ENCODE peak calls at places on chromosomes 6 and 20, in six cellular contexts. K, D, X, Y, L and B are unnamed samples. For H3K27me3 and H3K9me3, the result is how much of the 10 kb centered on the place peaks cover.

GRCh38 chr6:170269873-170270541 is 20.9 kb downstream of the DLL1 start:
- DNase-seq in K (no peak), D (no peak), X (no peak), Y (no peak), L (no peak), B (no peak)

GRCh38 chr6:107786709-107787588 is 37.2 kb downstream of the SCML4 start:
- DNase-seq in K (no peak), D (no peak), X (no peak), Y (no peak), L (peak), B (peak)

GRCh38 chr6:19549109-19549508 is 288.1 kb upstream of the ID4 start:
- DNase-seq in K (no peak), D (no peak), X (no peak), Y (no peak), L (no peak), B (no peak)

GRCh38 chr6:169158750-169159149 is 94.9 kb downstream of the THBS2 start:
- DNase-seq in K (no peak), D (no peak), X (no peak), Y (no peak), L (no peak), B (no peak)

GRCh38 chr6:108544586-108544985 is 16.1 kb upstream of the FOXO3 start:
- DNase-seq in K (no peak), D (no peak), X (no peak), Y (no peak), L (no peak), B (peak)

GRCh38 chr6:121971886-121972285 is 427.6 kb upstream of the HSF2 start:
- DNase-seq in K (no peak), D (no peak), X (no peak), Y (no peak), L (no peak), B (no peak)

GRCh38 chr20:18404172-18404571 is 62.7 kb downstream of the DZANK1 start:
- DNase-seq in K (no peak), D (no peak), X (no peak), Y (no peak), L (no peak), B (no peak)

GRCh38 chr6:69294862-69295261 is 501.9 kb downstream of the LMBRD1 start:
- DNase-seq in K (no peak), D (no peak), X (no peak), Y (no peak), L (no peak), B (no peak)

GRCh38 chr6:165717732-165718465 is 54.9 kb upstream of the PDE10A start:
- DNase-seq in K (no peak), D (no peak), X (peak), Y (no peak), L (no peak), B (no peak)

GRCh38 chr6:13044390-13044789 is 283.9 kb downstream of the TBC1D7 start:
- DNase-seq in K (no peak), D (no peak), X (peak), Y (no peak), L (no peak), B (peak)

GRCh38 chr20:47859255-47859654 is 74.0 kb upstream of the SULF2 start:
- DNase-seq in K (no peak), D (no peak), X (no peak), Y (no peak), L (no peak), B (no peak)

GRCh38 chr20:57605045-57605444 is 15.2 kb downstream of the ZBP1 start:
- DNase-seq in K (no peak), D (no peak), X (no peak), Y (no peak), L (no peak), B (no peak)

GRCh38 chr6:141421378-141421777 is 711.3 kb upstream of the GJE1 start:
- DNase-seq in K (no peak), D (no peak), X (peak), Y (no peak), L (no peak), B (peak)

GRCh38 chr20:5222919-5223634 is 93.7 kb downstream of the PROKR2 start:
- DNase-seq in K (no peak), D (no peak), X (peak), Y (peak), L (peak), B (peak)

GRCh38 chr6:7640607-7641577 is 50.9 kb downstream of the SNRNP48 start:
- DNase-seq in K (no peak), D (no peak), X (peak), Y (no peak), L (no peak), B (peak)

GRCh38 chr6:4299476-4299875 is 164.1 kb upstream of the ECI2 start:
- DNase-seq in K (no peak), D (no peak), X (no peak), Y (no peak), L (no peak), B (no peak)

GRCh38 chr6:126170875-126171489 is 168.9 kb upstream of the CENPW start:
- DNase-seq in K (no peak), D (no peak), X (peak), Y (peak), L (no peak), B (no peak)

GRCh38 chr6:46090115-46091079 is 39.4 kb upstream of the ENPP4 start:
- DNase-seq in K (peak), D (peak), X (peak), Y (peak), L (peak), B (peak)

DNA sequence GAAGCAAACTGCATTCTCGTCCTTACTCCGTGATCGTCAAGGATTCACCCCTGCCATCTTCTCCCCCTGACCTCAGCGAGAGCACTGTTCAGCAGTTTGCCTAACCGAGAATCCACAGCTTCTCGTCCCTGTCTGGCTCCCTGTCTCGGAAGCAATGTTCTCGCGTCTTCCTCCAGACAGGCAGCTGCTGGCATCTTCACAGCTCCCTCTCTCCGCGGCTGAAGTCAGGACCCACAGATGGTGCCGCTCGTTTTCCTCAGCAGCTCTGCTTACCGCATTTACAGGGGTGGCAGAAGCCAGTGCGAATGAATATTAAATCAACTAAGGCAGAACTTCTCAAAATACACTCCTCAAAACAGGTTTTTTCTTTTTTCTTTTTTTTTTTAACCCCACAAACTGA is 18.9 kb upstream of the SLC22A2 start:
- DNase-seq in K (no peak), D (no peak), X (no peak), Y (no peak), L (no peak), B (no peak)
- H3K4me3 ChIP-seq in K (no peak), D (no peak), X (no peak), Y (no peak), L (no peak), B (no peak)

GRCh38 chr6:10381830-10382208 is 33.1 kb downstream of the TFAP2A start:
- DNase-seq in K (no peak), D (no peak), X (no peak), Y (no peak), L (no peak), B (no peak)

GRCh38 chr6:10382322-10382721 is 32.6 kb downstream of the TFAP2A start:
- DNase-seq in K (no peak), D (no peak), X (no peak), Y (no peak), L (no peak), B (no peak)

GRCh38 chr6:10383312-10384063 is 31.4 kb downstream of the TFAP2A start:
- DNase-seq in K (no peak), D (no peak), X (no peak), Y (no peak), L (no peak), B (peak)

GRCh38 chr6:10382728-10383127 is 32.1 kb downstream of the TFAP2A start:
- DNase-seq in K (no peak), D (no peak), X (no peak), Y (no peak), L (no peak), B (no peak)

GRCh38 chr6:10381133-10381829 is 33.6 kb downstream of the TFAP2A start:
- DNase-seq in K (no peak), D (no peak), X (no peak), Y (no peak), L (no peak), B (no peak)
- H3K27me3 ChIP-seq in K (under half), D (under half), X (half or more), Y (half or more), L (half or more), B (under half)

GRCh38 chr20:59684685-59685212 is 80.4 kb downstream of the PHACTR3 start:
- DNase-seq in K (no peak), D (no peak), X (no peak), Y (no peak), L (no peak), B (no peak)
- H3K9me3 ChIP-seq in K (under half), D (under half), X (under half), Y (under half), L (under half), B (under half)

DNA sequence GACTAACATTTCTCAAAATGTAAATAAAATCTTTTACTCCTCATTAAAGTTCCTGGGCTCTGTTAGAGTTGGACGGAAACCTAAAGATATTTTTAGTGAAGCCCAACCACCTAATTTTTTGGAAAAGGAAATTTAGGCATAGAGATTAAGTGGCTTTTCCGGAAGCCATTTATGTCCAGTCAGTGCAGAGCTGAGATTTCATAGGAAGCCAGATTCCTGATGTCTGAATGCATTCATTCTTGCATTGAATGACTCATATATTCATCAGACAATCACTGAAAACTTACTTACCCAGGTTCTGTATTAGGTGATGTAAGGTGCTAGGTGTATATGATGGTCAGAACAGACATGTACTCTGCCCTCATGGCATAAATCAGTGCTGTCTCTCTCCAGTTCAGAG is 4.0 kb downstream of the SH3BGRL2 start:
- DNase-seq in K (no peak), D (no peak), X (no peak), Y (no peak), L (no peak), B (no peak)
- H3K4me3 ChIP-seq in K (no peak), D (no peak), X (no peak), Y (no peak), L (no peak), B (no peak)

GRCh38 chr6:32105433-32105832 is 3.7 kb downstream of the TNXB start:
- DNase-seq in K (no peak), D (no peak), X (peak), Y (no peak), L (no peak), B (no peak)

GRCh38 chr6:32108094-32108627 is 977 bp downstream of the TNXB start:
- DNase-seq in K (peak), D (peak), X (peak), Y (peak), L (no peak), B (peak)

GRCh38 chr6:32096394-32097258 is 12.5 kb downstream of the TNXB start:
- DNase-seq in K (no peak), D (no peak), X (no peak), Y (no peak), L (no peak), B (no peak)

GRCh38 chr6:32107447-32107846 is 1.7 kb downstream of the TNXB start:
- DNase-seq in K (no peak), D (no peak), X (no peak), Y (no peak), L (no peak), B (peak)

GRCh38 chr6:32102255-32102654 is 6.9 kb downstream of the TNXB start:
- DNase-seq in K (no peak), D (no peak), X (no peak), Y (no peak), L (no peak), B (no peak)
- H3K27me3 ChIP-seq in K (under half), D (under half), X (under half), Y (under half), L (under half), B (under half)